ENCODE peak calls at places on chromosomes 3 and 15, in four cellular contexts. S, F, R and Y are unnamed samples.

GRCh38 chr15:98160236-98160635 is 199.7 kb downstream of the ARRDC4 start:
- DNase-seq in S (no peak), F (no peak), R (peak), Y (no peak)

GRCh38 chr3:149026718-149027117 is 35.4 kb downstream of the GYG1 start:
- DNase-seq in S (no peak), F (no peak), R (peak), Y (no peak)

GRCh38 chr3:65878831-65879230 is 159.9 kb downstream of the MAGI1 start:
- DNase-seq in S (no peak), F (no peak), R (no peak), Y (no peak)

GRCh38 chr3:75329713-75330112 is 334.4 kb upstream of the FRG2C start:
- DNase-seq in S (no peak), F (no peak), R (no peak), Y (no peak)

GRCh38 chr15:24955549-24955929 is 752 bp downstream of the SNRPN start:
- DNase-seq in S (no peak), F (no peak), R (peak), Y (no peak)

GRCh38 chr3:39126532-39127071 is 19.1 kb downstream of the TTC21A start:
- DNase-seq in S (peak), F (peak), R (peak), Y (no peak)

GRCh38 chr3:126816323-126816722 is 112.3 kb downstream of the CHCHD6 start:
- DNase-seq in S (no peak), F (no peak), R (no peak), Y (no peak)

GRCh38 chr3:135800071-135800549 is 165.4 kb upstream of the PPP2R3A start:
- DNase-seq in S (no peak), F (no peak), R (no peak), Y (no peak)

GRCh38 chr3:67896130-67896529 is 241.7 kb upstream of the SUCLG2 start:
- DNase-seq in S (no peak), F (no peak), R (no peak), Y (no peak)

GRCh38 chr3:167318996-167319615 is 61.0 kb downstream of the ZBBX start:
- DNase-seq in S (no peak), F (no peak), R (no peak), Y (no peak)

GRCh38 chr3:32146669-32147315 is 40.4 kb downstream of the GPD1L start:
- DNase-seq in S (no peak), F (no peak), R (no peak), Y (no peak)

GRCh38 chr3:126005951-126006350 is 37.0 kb downstream of the ROPN1B start:
- DNase-seq in S (peak), F (peak), R (peak), Y (no peak)

GRCh38 chr3:45435961-45436360 is 47.6 kb downstream of the LARS2 start:
- DNase-seq in S (no peak), F (no peak), R (no peak), Y (no peak)

GRCh38 chr3:53252105-53252946 is 3.5 kb downstream of the TKT start:
- DNase-seq in S (no peak), F (no peak), R (no peak), Y (no peak)

GRCh38 chr15:67161881-67162280 is 92.6 kb downstream of the AAGAB start:
- DNase-seq in S (no peak), F (no peak), R (no peak), Y (no peak)

GRCh38 chr15:42065008-42065407 is 29.4 kb downstream of the PLA2G4D start:
- DNase-seq in S (no peak), F (no peak), R (no peak), Y (no peak)

GRCh38 chr3:19012846-19013245 is 135.5 kb upstream of the KCNH8 start:
- DNase-seq in S (no peak), F (no peak), R (no peak), Y (no peak)

GRCh38 chr3:182795383-182795782 is 2.1 kb downstream of the ATP11B start:
- DNase-seq in S (no peak), F (no peak), R (no peak), Y (no peak)

GRCh38 chr3:158961911-158962310 is 160.1 kb downstream of the MFSD1 start:
- DNase-seq in S (no peak), F (no peak), R (no peak), Y (no peak)

GRCh38 chr3:129621626-129622417 is 15.3 kb upstream of the PLXND1 start:
- DNase-seq in S (no peak), F (no peak), R (no peak), Y (no peak)

GRCh38 chr3:46114324-46114988 is 87.2 kb upstream of the XCR1 start:
- DNase-seq in S (peak), F (peak), R (peak), Y (peak)

GRCh38 chr3:172892158-172892557 is 141.6 kb downstream of the ECT2 start:
- DNase-seq in S (peak), F (peak), R (peak), Y (no peak)

GRCh38 chr3:44969170-44969569 is 6.8 kb downstream of the ZDHHC3 start:
- DNase-seq in S (no peak), F (no peak), R (no peak), Y (no peak)

GRCh38 chr3:40915346-40915865 is 283.9 kb upstream of the CTNNB1 start:
- DNase-seq in S (no peak), F (no peak), R (no peak), Y (no peak)

GRCh38 chr15:67840747-67841634 is 1.1 kb upstream of the RNU6-1 start:
- DNase-seq in S (peak), F (no peak), R (no peak), Y (no peak)

GRCh38 chr3:168127466-168127865 is 31.7 kb upstream of the GOLIM4 start:
- DNase-seq in S (no peak), F (no peak), R (no peak), Y (no peak)

GRCh38 chr3:57948782-57949242 is 59.4 kb upstream of the FLNB start:
- DNase-seq in S (peak), F (no peak), R (no peak), Y (no peak)

GRCh38 chr3:48851407-48851806 is 3.7 kb upstream of the PRKAR2A start:
- DNase-seq in S (peak), F (no peak), R (peak), Y (no peak)

GRCh38 chr3:53721187-53721946 is 124.9 kb downstream of the CHDH start:
- DNase-seq in S (peak), F (no peak), R (no peak), Y (no peak)

GRCh38 chr3:169846458-169847193 is 23.1 kb downstream of the LRRC31 start:
- DNase-seq in S (peak), F (peak), R (no peak), Y (no peak)

GRCh38 chr3:113377158-113377557 is 64.1 kb downstream of the CFAP44 start:
- DNase-seq in S (no peak), F (no peak), R (no peak), Y (no peak)

GRCh38 chr15:90624278-90624930 is 92.7 kb upstream of the BLM start:
- DNase-seq in S (no peak), F (no peak), R (no peak), Y (no peak)

GRCh38 chr3:183980408-183980807 is 37.3 kb downstream of the ABCC5 start:
- DNase-seq in S (no peak), F (no peak), R (no peak), Y (no peak)

GRCh38 chr3:4290272-4290893 is 12.8 kb upstream of the SETMAR start:
- DNase-seq in S (peak), F (peak), R (peak), Y (peak)

DNA sequence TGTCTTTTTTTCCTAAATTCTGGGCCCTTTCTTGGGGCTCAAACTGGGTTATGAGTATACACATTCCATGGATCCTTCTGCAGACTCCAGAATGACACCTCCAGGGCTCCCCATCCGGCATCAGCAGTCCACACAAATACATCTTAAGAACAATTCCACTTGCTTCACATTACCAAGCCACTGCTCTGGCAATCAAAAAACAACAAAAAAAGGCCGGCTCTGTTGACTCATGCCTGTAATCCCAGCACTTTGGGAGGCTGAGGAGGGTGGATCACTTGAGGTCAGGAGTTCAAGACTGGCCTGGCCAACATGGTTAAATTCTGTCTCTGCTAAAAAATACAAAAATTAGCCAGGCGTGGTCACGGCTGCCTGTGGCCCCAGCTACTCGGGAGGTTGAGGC is 49.9 kb upstream of the LPP start:
- DNase-seq in S (no peak), F (no peak), R (no peak), Y (no peak)
- TF ChIP-seq CTCF in S (no peak), F (no peak), R (no peak), Y (no peak)

DNA sequence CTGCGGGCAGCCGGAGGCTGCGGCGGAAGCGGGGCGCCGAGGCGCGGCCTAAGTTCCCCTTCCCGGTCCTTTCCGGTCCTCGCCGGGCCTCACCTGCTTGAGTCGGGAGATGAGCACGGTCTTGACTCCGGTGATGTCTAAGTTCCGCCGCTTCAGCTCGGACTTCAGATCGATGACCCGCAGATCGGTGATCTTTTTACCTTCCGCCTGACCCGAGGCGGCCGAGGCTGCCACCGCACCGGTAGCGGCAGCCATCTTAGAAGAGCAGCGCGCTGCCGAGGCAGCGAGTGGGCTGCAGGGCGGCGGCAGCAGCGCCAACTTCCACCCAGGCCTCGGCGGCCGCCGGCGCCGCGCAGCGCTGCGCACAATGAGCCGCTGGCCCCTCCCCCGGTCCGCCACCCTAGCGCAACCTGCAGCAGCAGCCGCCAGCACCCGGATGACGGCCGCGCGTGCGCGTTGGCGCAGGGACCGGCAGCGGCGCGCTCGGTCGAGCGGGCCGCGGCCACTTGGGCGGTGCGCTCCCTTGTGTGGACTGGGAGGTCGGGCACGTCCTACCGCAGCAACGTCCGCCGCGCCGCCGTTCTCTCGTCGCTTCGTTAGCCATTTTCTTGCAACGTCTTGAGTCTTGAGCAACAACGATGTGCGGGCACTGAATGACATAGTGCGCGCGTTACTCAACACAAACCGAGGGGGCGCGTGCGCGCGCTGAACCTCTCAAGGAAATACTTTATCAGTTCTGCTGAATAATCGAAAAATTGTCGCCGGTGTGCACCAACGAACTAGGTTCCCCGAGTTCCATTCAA is at the start of gene SLTM:
- DNase-seq in S (peak), F (peak), R (peak), Y (peak)
- TF ChIP-seq CTCF in S (peak), F (no peak), R (peak), Y (peak)

GRCh38 chr3:111336511-111336910 is 205.5 kb upstream of the CD96 start:
- DNase-seq in S (peak), F (no peak), R (no peak), Y (no peak)

GRCh38 chr3:111339017-111339416 is 203.0 kb upstream of the CD96 start:
- DNase-seq in S (no peak), F (no peak), R (no peak), Y (no peak)

GRCh38 chr3:111335512-111335911 is 206.5 kb upstream of the CD96 start:
- DNase-seq in S (no peak), F (no peak), R (no peak), Y (no peak)

GRCh38 chr3:111333642-111334041 is 208.4 kb upstream of the CD96 start:
- DNase-seq in S (peak), F (no peak), R (no peak), Y (no peak)

GRCh38 chr3:111338059-111338698 is 203.8 kb upstream of the CD96 start:
- DNase-seq in S (peak), F (peak), R (peak), Y (peak)
- TF ChIP-seq CTCF in S (peak), F (peak), R (peak), Y (peak)

DNA sequence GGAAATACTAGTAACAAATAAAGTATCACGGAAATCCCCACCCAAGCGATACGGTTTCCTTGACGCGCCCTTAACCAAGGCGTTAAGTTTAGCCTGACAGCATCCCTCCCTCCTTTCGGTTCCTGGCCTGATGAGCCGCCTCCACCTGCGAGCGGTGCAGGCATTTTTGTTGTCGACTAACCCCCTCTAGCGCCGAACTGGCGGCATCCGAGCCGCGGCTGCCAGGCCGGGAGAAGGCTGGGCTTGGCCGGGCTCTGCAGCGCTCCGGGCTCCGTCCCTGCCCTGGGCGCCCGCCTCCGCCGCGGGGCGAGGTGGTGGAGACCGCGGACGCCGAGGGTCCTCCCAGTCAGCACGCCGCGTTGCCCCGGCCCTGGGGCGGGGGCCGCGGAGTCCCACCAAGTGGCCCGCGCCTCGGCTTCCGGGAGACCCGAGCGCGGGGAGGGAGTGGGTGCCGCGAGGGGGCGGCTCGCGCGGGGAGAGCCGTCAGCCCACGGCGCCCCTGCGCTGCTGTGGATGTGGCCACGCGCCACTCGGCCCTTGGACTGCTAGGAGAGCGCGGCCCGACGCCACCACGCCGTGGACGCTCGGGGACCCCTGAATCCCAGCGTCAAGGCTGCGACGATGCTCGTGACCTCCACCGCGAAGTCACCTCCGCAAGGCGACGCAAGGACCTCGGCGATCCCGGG is 1.1 kb upstream of the EPHA6 start:
- DNase-seq in S (peak), F (peak), R (peak), Y (peak)
- TF ChIP-seq CTCF in S (peak), F (peak), R (peak), Y (peak)